ENCODE peak calls at places on chromosomes 12 and 14, in nine cellular contexts. Z, L, U, P, X, Q, J, H and S are unnamed samples. For H3K9me3, the result is how much of the 10 kb centered on the place peaks cover.

GRCh38 chr12:55499231-55499630 is 7.1 kb downstream of the OR6C68 start:
- DNase-seq in Z (no peak), L (no peak), U (no peak), P (no peak), X (no peak), Q (no peak), J (no peak), H (no peak), S (no peak)

GRCh38 chr12:104374806-104375205 is 71.3 kb downstream of the EID3 start:
- DNase-seq in Z (no peak), L (no peak), U (no peak), P (no peak), X (no peak), Q (no peak), J (no peak), H (no peak), S (no peak)

GRCh38 chr14:70788893-70789292 is 20.4 kb downstream of the MAP3K9 start:
- DNase-seq in Z (no peak), L (no peak), U (no peak), P (no peak), X (no peak), Q (no peak), J (no peak), H (no peak), S (no peak)

GRCh38 chr14:94771191-94771905 is 1.4 kb upstream of the GSC start:
- DNase-seq in Z (no peak), L (no peak), U (no peak), P (no peak), X (no peak), Q (no peak), J (no peak), H (no peak), S (no peak)

GRCh38 chr12:98870521-98870920 is 225.4 kb downstream of the APAF1 start:
- DNase-seq in Z (no peak), L (no peak), U (no peak), P (no peak), X (no peak), Q (no peak), J (no peak), H (no peak), S (no peak)

GRCh38 chr14:69284170-69284569 is 24.2 kb downstream of the GALNT16 start:
- DNase-seq in Z (no peak), L (no peak), U (no peak), P (no peak), X (no peak), Q (no peak), J (no peak), H (no peak), S (no peak)

GRCh38 chr14:102238131-102238530 is 66.8 kb downstream of the MOK start:
- DNase-seq in Z (no peak), L (no peak), U (no peak), P (no peak), X (no peak), Q (no peak), J (no peak), H (no peak), S (no peak)

GRCh38 chr14:96261772-96262485 is 5.9 kb downstream of the BDKRB1 start:
- DNase-seq in Z (no peak), L (no peak), U (no peak), P (no peak), X (no peak), Q (no peak), J (no peak), H (no peak), S (no peak)

GRCh38 chr12:38099686-38100085 is 216.9 kb upstream of the ALG10B start:
- DNase-seq in Z (peak), L (no peak), U (no peak), P (no peak), X (no peak), Q (no peak), J (no peak), H (no peak), S (no peak)

GRCh38 chr12:100827901-100828520 is 33.4 kb downstream of the ANO4 start:
- DNase-seq in Z (peak), L (peak), U (no peak), P (peak), X (no peak), Q (no peak), J (peak), H (no peak), S (no peak)

GRCh38 chr14:23154876-23155587 is 28.4 kb downstream of the SLC7A8 start:
- DNase-seq in Z (peak), L (peak), U (no peak), P (peak), X (peak), Q (no peak), J (peak), H (peak), S (peak)

GRCh38 chr14:64844993-64845536 is 34.6 kb downstream of the SPTB start:
- DNase-seq in Z (no peak), L (no peak), U (no peak), P (no peak), X (no peak), Q (no peak), J (no peak), H (no peak), S (no peak)

GRCh38 chr12:6377667-6377994 is 2.3 kb upstream of the SCNN1A start:
- DNase-seq in Z (no peak), L (no peak), U (no peak), P (no peak), X (peak), Q (no peak), J (no peak), H (peak), S (no peak)
- H3K27ac ChIP-seq in Z (no peak), L (no peak), U (no peak), P (no peak), X (peak), Q (no peak), J (no peak), H (no peak), S (no peak)

GRCh38 chr12:1842183-1842904 is 22.0 kb downstream of the LRTM2 start:
- DNase-seq in Z (no peak), L (no peak), U (no peak), P (no peak), X (no peak), Q (no peak), J (no peak), H (no peak), S (no peak)
- H3K4me3 ChIP-seq in Z (no peak), L (no peak), U (no peak), P (no peak), X (no peak), Q (no peak), J (no peak), H (no peak), S (no peak)

GRCh38 chr12:118821386-118821928 is 159.9 kb upstream of the SRRM4 start:
- DNase-seq in Z (no peak), L (no peak), U (no peak), P (no peak), X (no peak), Q (no peak), J (no peak), H (no peak), S (no peak)
- H3K9me3 ChIP-seq in Z (under half), L (under half), U (under half), P (under half), X (under half), Q (under half), J (under half), H (under half), S (under half)

DNA sequence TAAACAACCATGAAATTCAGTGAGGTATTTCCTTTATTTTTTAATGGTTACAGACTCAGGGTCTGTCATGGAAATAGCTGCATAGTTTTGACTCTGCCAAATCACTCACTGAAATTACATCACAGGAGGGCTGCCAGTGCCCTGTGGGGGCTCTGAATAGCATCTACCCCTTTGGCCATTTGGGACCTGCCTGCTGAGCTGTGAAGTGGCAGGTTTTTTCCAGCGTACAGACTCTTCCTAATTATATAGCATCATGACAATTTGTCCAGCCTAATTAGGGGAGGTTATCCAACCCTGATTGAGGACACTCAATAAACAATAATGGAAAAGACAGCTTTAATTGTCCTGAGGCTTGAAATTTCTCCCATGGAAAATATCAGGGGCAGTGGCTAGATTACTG is 1.8 kb upstream of the COCH start:
- DNase-seq in Z (no peak), L (no peak), U (no peak), P (no peak), X (no peak), Q (no peak), J (no peak), H (no peak), S (no peak)
- H3K27ac ChIP-seq in Z (no peak), L (no peak), U (no peak), P (no peak), X (no peak), Q (no peak), J (no peak), H (no peak), S (no peak)

DNA sequence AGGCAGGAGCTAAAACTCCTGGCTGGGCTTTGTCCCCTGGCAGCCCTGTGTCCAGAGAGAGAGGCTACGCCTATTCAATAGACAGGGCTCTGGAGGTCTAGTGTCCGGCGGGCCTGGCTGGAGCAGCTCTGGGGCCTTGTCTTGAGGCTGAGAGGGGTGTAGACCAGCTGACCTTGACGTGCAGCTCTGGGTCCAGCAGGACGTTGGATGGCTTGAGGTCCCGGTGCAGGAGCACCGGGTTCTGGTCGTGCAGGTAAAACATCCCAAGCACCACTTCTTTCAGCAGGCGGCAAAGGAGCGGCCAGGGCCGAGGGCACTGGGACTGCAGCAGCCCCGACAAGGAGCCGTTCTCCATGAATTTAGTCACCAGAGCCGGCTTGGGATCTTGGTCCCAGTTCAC is 948 bp downstream of the RIPK3 start:
- DNase-seq in Z (no peak), L (no peak), U (no peak), P (no peak), X (no peak), Q (no peak), J (no peak), H (no peak), S (no peak)
- H3K4me3 ChIP-seq in Z (no peak), L (no peak), U (peak), P (no peak), X (peak), Q (peak), J (peak), H (no peak), S (no peak)

GRCh38 chr12:133010657-133011297 is 24.6 kb downstream of the ZNF26 start:
- DNase-seq in Z (no peak), L (no peak), U (no peak), P (no peak), X (no peak), Q (no peak), J (peak), H (no peak), S (no peak)
- H3K9me3 ChIP-seq in Z (under half), L (under half), U (half or more), P (under half), X (under half), Q (under half), J (under half), H (under half), S (half or more)

GRCh38 chr12:51923506-51924365 is 16.4 kb downstream of the ACVRL1 start:
- DNase-seq in Z (peak), L (no peak), U (peak), P (peak), X (peak), Q (peak), J (peak), H (peak), S (no peak)

GRCh38 chr12:51924551-51925399 is 17.5 kb downstream of the ACVRL1 start:
- DNase-seq in Z (no peak), L (no peak), U (no peak), P (peak), X (no peak), Q (no peak), J (no peak), H (no peak), S (no peak)

GRCh38 chr12:51926718-51927117 is 19.4 kb downstream of the ACVRL1 start:
- DNase-seq in Z (peak), L (no peak), U (peak), P (peak), X (peak), Q (no peak), J (peak), H (no peak), S (no peak)

GRCh38 chr12:51925400-51926063 is 18.2 kb downstream of the ACVRL1 start:
- DNase-seq in Z (no peak), L (no peak), U (no peak), P (no peak), X (no peak), Q (no peak), J (no peak), H (no peak), S (no peak)

DNA sequence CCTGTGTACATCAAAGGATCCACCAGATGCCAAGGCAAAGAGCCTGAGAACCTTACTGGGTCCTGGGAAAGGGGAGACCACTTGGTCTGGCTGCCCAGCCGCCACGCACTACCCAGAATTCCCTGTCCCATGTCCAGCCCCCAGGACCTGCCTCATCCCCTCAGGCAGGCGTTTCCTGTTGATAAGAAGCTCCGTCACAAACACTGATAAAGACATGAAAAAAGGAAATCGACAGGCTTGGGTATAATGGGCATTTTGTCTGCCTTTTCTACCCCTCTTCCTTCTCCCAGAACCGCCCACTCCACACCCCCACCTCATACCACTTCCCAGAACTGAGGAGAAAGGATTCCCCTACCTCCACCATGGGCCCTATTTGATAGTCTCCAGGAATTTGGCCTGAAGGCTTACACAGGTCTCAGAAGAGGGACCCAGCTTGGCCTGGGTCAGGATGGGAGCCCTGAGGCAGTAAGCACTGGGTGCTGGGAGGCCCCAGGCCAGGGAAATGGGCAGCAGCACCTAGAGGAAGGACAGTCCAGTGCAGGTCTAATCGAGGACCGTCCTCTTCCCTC is 18.8 kb downstream of the ACVRL1 start:
- DNase-seq in Z (peak), L (no peak), U (no peak), P (peak), X (no peak), Q (no peak), J (no peak), H (no peak), S (no peak)
- H3K27ac ChIP-seq in Z (no peak), L (no peak), U (no peak), P (peak), X (no peak), Q (no peak), J (no peak), H (no peak), S (no peak)

GRCh38 chr14:59482120-59482434 is 2.1 kb downstream of the L3HYPDH start:
- DNase-seq in Z (no peak), L (no peak), U (no peak), P (no peak), X (no peak), Q (no peak), J (no peak), H (no peak), S (no peak)

GRCh38 chr14:59481407-59482119 is 2.6 kb downstream of the L3HYPDH start:
- DNase-seq in Z (peak), L (peak), U (no peak), P (peak), X (no peak), Q (no peak), J (peak), H (no peak), S (no peak)

GRCh38 chr14:59483360-59483759 is 848 bp downstream of the L3HYPDH start:
- DNase-seq in Z (peak), L (peak), U (no peak), P (no peak), X (peak), Q (no peak), J (peak), H (no peak), S (peak)

GRCh38 chr14:59483819-59484610 is at the start of the genes JKAMP and L3HYPDH:
- DNase-seq in Z (peak), L (peak), U (peak), P (peak), X (peak), Q (peak), J (peak), H (peak), S (peak)

GRCh38 chr14:59482471-59483331 is 1.5 kb downstream of the L3HYPDH start:
- DNase-seq in Z (peak), L (peak), U (no peak), P (peak), X (peak), Q (no peak), J (peak), H (no peak), S (peak)
- H3K4me3 ChIP-seq in Z (peak), L (peak), U (peak), P (peak), X (peak), Q (peak), J (peak), H (no peak), S (peak)

DNA sequence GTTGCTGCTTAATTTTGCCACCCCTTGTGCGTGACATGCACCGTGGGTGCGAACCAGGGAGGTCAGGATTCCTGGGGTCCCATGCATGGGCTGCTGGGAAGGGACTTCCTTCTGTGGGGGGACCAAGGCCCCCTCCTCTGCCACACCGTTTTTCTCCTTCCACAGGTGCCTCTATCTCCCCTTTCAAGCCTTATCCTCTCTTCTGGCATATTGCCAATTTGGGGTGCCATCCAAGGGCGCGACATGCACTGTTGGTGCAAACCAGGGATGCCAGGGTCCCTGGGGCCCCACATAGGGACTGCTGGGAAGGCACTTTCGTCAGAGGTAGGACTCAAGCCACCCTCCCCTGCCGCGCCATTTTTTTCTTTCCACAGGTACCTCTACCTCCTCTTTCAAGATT is 289.0 kb downstream of the ALG10 start:
- DNase-seq in Z (no peak), L (no peak), U (no peak), P (no peak), X (no peak), Q (no peak), J (no peak), H (no peak), S (no peak)
- H3K9me3 ChIP-seq in Z (under half), L (under half), U (under half), P (under half), X (under half), Q (under half), J (under half), H (under half), S (half or more)